ENCODE peak calls at places on chromosomes 5 and 9, in nine cellular contexts. R is transverse colon, X is endodermal cell, P is tibial nerve, C is WERI-Rb-1, L is lung, H is tibial artery, A is colonic mucosa, U is A549. Z is an unnamed sample.

GRCh38 chr9:132214027-132214622 is 52.3 kb downstream of the NTNG2 start:
- DNase-seq in R (no peak), X (peak), P (no peak), C (peak), L (peak), H (peak), A (no peak), U (peak), Z (peak)

GRCh38 chr5:173498871-173499470 is 117.5 kb downstream of the BOD1 start:
- DNase-seq in R (no peak), X (peak), P (no peak), C (no peak), L (no peak), H (no peak), A (no peak), U (no peak), Z (no peak)

GRCh38 chr9:96215841-96216240 is 86.1 kb downstream of the HSD17B3 start:
- DNase-seq in R (no peak), X (no peak), P (no peak), C (no peak), L (no peak), H (no peak), A (no peak), U (no peak), Z (no peak)

GRCh38 chr9:18798106-18798505 is 234.9 kb downstream of the SAXO1 start:
- DNase-seq in R (no peak), X (no peak), P (no peak), C (no peak), L (no peak), H (no peak), A (no peak), U (no peak), Z (no peak)

GRCh38 chr9:26888271-26888670 is 4.3 kb downstream of the CAAP1 start:
- DNase-seq in R (no peak), X (no peak), P (no peak), C (no peak), L (no peak), H (no peak), A (no peak), U (no peak), Z (no peak)

GRCh38 chr9:91839926-91840464 is 110.0 kb downstream of the ROR2 start:
- DNase-seq in R (no peak), X (peak), P (no peak), C (no peak), L (no peak), H (no peak), A (no peak), U (no peak), Z (no peak)

GRCh38 chr9:112556497-112557085 is 70.0 kb downstream of the KIAA1958 start:
- DNase-seq in R (no peak), X (no peak), P (no peak), C (no peak), L (no peak), H (no peak), A (no peak), U (peak), Z (peak)

GRCh38 chr5:66896207-66896606 is 300.0 kb downstream of the MAST4 start:
- DNase-seq in R (no peak), X (no peak), P (no peak), C (no peak), L (no peak), H (no peak), A (no peak), U (no peak), Z (no peak)

GRCh38 chr5:74641014-74641777 is 668 bp upstream of the ENC1 start:
- DNase-seq in R (peak), X (peak), P (peak), C (peak), L (peak), H (peak), A (peak), U (peak), Z (no peak)

GRCh38 chr9:130825051-130825651 is 9.9 kb upstream of the ABL1 start:
- DNase-seq in R (no peak), X (peak), P (no peak), C (peak), L (no peak), H (no peak), A (peak), U (no peak), Z (no peak)

GRCh38 chr9:128271112-128271511 is 4.7 kb downstream of the GOLGA2 start:
- DNase-seq in R (no peak), X (peak), P (no peak), C (no peak), L (no peak), H (no peak), A (no peak), U (no peak), Z (no peak)

GRCh38 chr9:128260340-128260739 is 15.5 kb downstream of the GOLGA2 start:
- DNase-seq in R (no peak), X (no peak), P (no peak), C (no peak), L (no peak), H (no peak), A (no peak), U (no peak), Z (no peak)

GRCh38 chr9:128266868-128267590 is 8.8 kb downstream of the GOLGA2 start:
- DNase-seq in R (no peak), X (no peak), P (no peak), C (no peak), L (no peak), H (no peak), A (no peak), U (no peak), Z (no peak)

GRCh38 chr9:128262687-128263086 is 13.1 kb downstream of the GOLGA2 start:
- DNase-seq in R (no peak), X (no peak), P (no peak), C (no peak), L (no peak), H (no peak), A (no peak), U (no peak), Z (no peak)

DNA sequence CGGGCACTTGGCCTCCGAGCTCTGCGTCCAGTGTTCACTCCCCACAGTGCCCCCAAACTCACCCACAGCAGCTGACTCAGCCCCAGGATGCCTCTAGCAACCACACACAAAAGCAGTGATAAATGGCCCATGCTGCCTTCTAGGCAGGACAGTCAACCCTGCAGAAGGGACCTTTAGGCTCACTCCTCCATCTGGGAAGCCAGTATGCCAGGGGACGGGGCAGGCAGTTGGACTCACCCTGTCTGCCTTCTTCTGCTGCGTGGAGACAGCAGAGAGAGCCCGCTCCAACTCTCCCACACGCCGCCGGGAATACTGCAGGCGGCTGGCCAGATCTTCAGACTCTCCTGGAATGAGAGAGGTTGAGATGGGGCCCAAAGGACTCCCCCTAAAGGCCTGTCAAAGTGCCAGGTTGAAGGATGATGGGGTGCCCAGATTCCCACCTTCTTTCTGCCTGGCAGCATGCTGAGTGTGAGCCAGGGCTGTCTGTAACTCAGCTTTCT is 10.4 kb downstream of the GOLGA2 start:
- DNase-seq in R (no peak), X (no peak), P (no peak), C (no peak), L (no peak), H (no peak), A (no peak), U (no peak), Z (no peak)
- H3K4me3 ChIP-seq in R (no peak), X (no peak), P (no peak), C (no peak), L (no peak), H (no peak), A (no peak), U (no peak), Z (no peak)

GRCh38 chr5:154191467-154192261 is 1.1 kb downstream of the GALNT10 start:
- DNase-seq in R (no peak), X (no peak), P (no peak), C (no peak), L (no peak), H (no peak), A (no peak), U (no peak), Z (no peak)
- TF ChIP-seq CTCF in R (no peak), X (no peak), P (no peak), C (no peak), L (no peak), H (no peak), A (no peak), U (no peak), Z (peak)

DNA sequence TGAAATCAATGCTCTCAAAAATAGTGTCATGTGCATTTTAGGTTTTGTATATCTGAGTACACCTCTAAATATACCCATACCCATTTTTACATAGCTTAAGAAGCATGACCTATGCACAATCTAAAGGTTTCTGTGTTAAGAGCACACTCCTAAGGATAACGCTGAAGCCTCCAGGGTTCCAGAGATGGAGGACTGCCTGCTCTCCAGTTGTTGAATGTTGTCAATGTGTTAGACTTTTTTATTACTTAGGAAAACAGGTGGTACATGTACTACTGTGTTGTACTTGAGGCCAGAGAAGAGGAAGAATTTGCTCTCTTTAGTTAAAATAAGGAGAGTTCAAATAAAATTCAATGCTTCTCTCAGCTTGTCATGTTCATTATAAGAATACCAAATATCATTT is 141.2 kb downstream of the EMB start:
- DNase-seq in R (no peak), X (no peak), P (no peak), C (no peak), L (no peak), H (no peak), A (no peak), U (no peak), Z (no peak)
- H3K4me3 ChIP-seq in R (no peak), X (no peak), P (no peak), C (no peak), L (no peak), H (no peak), A (no peak), U (no peak), Z (no peak)

GRCh38 chr5:130773813-130774212 is 391.2 kb downstream of the HINT1 start:
- DNase-seq in R (no peak), X (peak), P (no peak), C (no peak), L (no peak), H (no peak), A (no peak), U (peak), Z (no peak)
- TF ChIP-seq CTCF in R (no peak), X (no peak), P (no peak), C (no peak), L (no peak), H (no peak), A (no peak), U (no peak), Z (no peak)

GRCh38 chr5:119076080-119076479 is 5.2 kb downstream of the DMXL1 start:
- DNase-seq in R (no peak), X (no peak), P (no peak), C (no peak), L (no peak), H (no peak), A (no peak), U (no peak), Z (no peak)
- H3K4me3 ChIP-seq in R (no peak), X (no peak), P (no peak), C (no peak), L (no peak), H (no peak), A (no peak), U (no peak), Z (no peak)

GRCh38 chr5:159257007-159257406 is 6.1 kb upstream of the UBLCP1 start:
- DNase-seq in R (no peak), X (no peak), P (no peak), C (no peak), L (no peak), H (no peak), A (no peak), U (no peak), Z (no peak)

GRCh38 chr5:159262859-159263568 is at the start of gene UBLCP1:
- DNase-seq in R (peak), X (peak), P (peak), C (peak), L (peak), H (peak), A (peak), U (peak), Z (peak)

GRCh38 chr5:159258361-159258760 is 4.7 kb upstream of the UBLCP1 start:
- DNase-seq in R (no peak), X (no peak), P (no peak), C (no peak), L (no peak), H (no peak), A (no peak), U (no peak), Z (no peak)

GRCh38 chr5:159262472-159262858 is 625 bp upstream of the UBLCP1 start:
- DNase-seq in R (no peak), X (peak), P (no peak), C (no peak), L (no peak), H (no peak), A (peak), U (peak), Z (no peak)

GRCh38 chr5:159257629-159258283 is 5.3 kb upstream of the UBLCP1 start:
- DNase-seq in R (no peak), X (no peak), P (no peak), C (no peak), L (no peak), H (no peak), A (no peak), U (no peak), Z (no peak)
- TF ChIP-seq CTCF in R (peak), X (peak), P (no peak), C (no peak), L (no peak), H (no peak), A (no peak), U (no peak), Z (no peak)

GRCh38 chr5:138132543-138132942 is 6.7 kb downstream of the NME5 start:
- DNase-seq in R (no peak), X (no peak), P (no peak), C (no peak), L (no peak), H (no peak), A (no peak), U (no peak), Z (no peak)
- H3K4me3 ChIP-seq in R (no peak), X (no peak), P (no peak), C (peak), L (no peak), H (no peak), A (no peak), U (peak), Z (no peak)

Z was measured in BJ.